ENCODE peak calls at places on chromosomes 13 and 19, in eight cellular contexts. One of them, this sample, is unnamed.

GRCh38 chr13:24717217-24717616 is 37.0 kb downstream of the ATP12A start:
- DNase-seq in cardiac fibroblast: no peak
- DNase-seq in activated CD4-positive, CD25-positive, alpha-beta regulatory T cell treated with anti-CD3 and anti-CD28 coated beads, Interleukin-2, amount 50 U/mL, for 16 hours: no peak
- DNase-seq in nucleus accumbens: no peak
- DNase-seq in NCI-H1092 treated with DMSO at 0.1 percent for 48 hours: no peak
- DNase-seq in T1000: no peak
- DNase-seq in activated T-cell treated with anti-CD3 and anti-CD28 coated beads, Interleukin-2, amount 50 U/mL, for 4 hours: no peak
- DNase-seq in NCI-H2171 treated with DMSO at 0.1 percent for 48 hours: no peak
- DNase-seq in this sample: no peak

GRCh38 chr19:45496349-45496953 is 396 bp downstream of the RTN2 start:
- DNase-seq in NCI-H2171 treated with DMSO at 0.1 percent for 48 hours: no peak
- DNase-seq in activated CD4-positive, CD25-positive, alpha-beta regulatory T cell treated with anti-CD3 and anti-CD28 coated beads, Interleukin-2, amount 50 U/mL, for 16 hours: no peak
- DNase-seq in activated T-cell treated with anti-CD3 and anti-CD28 coated beads, Interleukin-2, amount 50 U/mL, for 4 hours: no peak
- DNase-seq in nucleus accumbens: no peak
- DNase-seq in T1000: no peak
- DNase-seq in cardiac fibroblast: no peak
- DNase-seq in NCI-H1092 treated with DMSO at 0.1 percent for 48 hours: no peak
- DNase-seq in this sample: peak; percentile 55

GRCh38 chr13:61040180-61040579 is 375.5 kb downstream of the PCDH20 start:
- DNase-seq in activated CD4-positive, CD25-positive, alpha-beta regulatory T cell treated with anti-CD3 and anti-CD28 coated beads, Interleukin-2, amount 50 U/mL, for 16 hours: no peak
- DNase-seq in activated T-cell treated with anti-CD3 and anti-CD28 coated beads, Interleukin-2, amount 50 U/mL, for 4 hours: no peak
- DNase-seq in NCI-H1092 treated with DMSO at 0.1 percent for 48 hours: no peak
- DNase-seq in NCI-H2171 treated with DMSO at 0.1 percent for 48 hours: no peak
- DNase-seq in nucleus accumbens: no peak
- DNase-seq in cardiac fibroblast: no peak
- DNase-seq in T1000: no peak
- DNase-seq in this sample: no peak

GRCh38 chr19:2389594-2389993 is 29.5 kb downstream of the TMPRSS9 start:
- DNase-seq in NCI-H1092 treated with DMSO at 0.1 percent for 48 hours: no peak
- DNase-seq in activated T-cell treated with anti-CD3 and anti-CD28 coated beads, Interleukin-2, amount 50 U/mL, for 4 hours: no peak
- DNase-seq in nucleus accumbens: no peak
- DNase-seq in cardiac fibroblast: no peak
- DNase-seq in activated CD4-positive, CD25-positive, alpha-beta regulatory T cell treated with anti-CD3 and anti-CD28 coated beads, Interleukin-2, amount 50 U/mL, for 16 hours: no peak
- DNase-seq in NCI-H2171 treated with DMSO at 0.1 percent for 48 hours: no peak
- DNase-seq in T1000: no peak
- DNase-seq in this sample: no peak

GRCh38 chr13:111873676-111874178 is 193.2 kb upstream of the SOX1 start:
- DNase-seq in NCI-H2171 treated with DMSO at 0.1 percent for 48 hours: no peak
- DNase-seq in NCI-H1092 treated with DMSO at 0.1 percent for 48 hours: no peak
- DNase-seq in activated T-cell treated with anti-CD3 and anti-CD28 coated beads, Interleukin-2, amount 50 U/mL, for 4 hours: no peak
- DNase-seq in T1000: no peak
- DNase-seq in cardiac fibroblast: no peak
- DNase-seq in nucleus accumbens: no peak
- DNase-seq in activated CD4-positive, CD25-positive, alpha-beta regulatory T cell treated with anti-CD3 and anti-CD28 coated beads, Interleukin-2, amount 50 U/mL, for 16 hours: no peak
- DNase-seq in this sample: no peak

GRCh38 chr19:16355293-16356043 is 30.8 kb downstream of the KLF2 start:
- DNase-seq in cardiac fibroblast: peak; percentile 57
- DNase-seq in T1000: no peak
- DNase-seq in nucleus accumbens: no peak
- DNase-seq in activated T-cell treated with anti-CD3 and anti-CD28 coated beads, Interleukin-2, amount 50 U/mL, for 4 hours: no peak
- DNase-seq in activated CD4-positive, CD25-positive, alpha-beta regulatory T cell treated with anti-CD3 and anti-CD28 coated beads, Interleukin-2, amount 50 U/mL, for 16 hours: no peak
- DNase-seq in NCI-H1092 treated with DMSO at 0.1 percent for 48 hours: no peak
- DNase-seq in NCI-H2171 treated with DMSO at 0.1 percent for 48 hours: no peak
- DNase-seq in this sample: no peak

GRCh38 chr13:89967701-89968100 is 1379.8 kb upstream of the MIR17HG start:
- DNase-seq in activated CD4-positive, CD25-positive, alpha-beta regulatory T cell treated with anti-CD3 and anti-CD28 coated beads, Interleukin-2, amount 50 U/mL, for 16 hours: no peak
- DNase-seq in activated T-cell treated with anti-CD3 and anti-CD28 coated beads, Interleukin-2, amount 50 U/mL, for 4 hours: no peak
- DNase-seq in nucleus accumbens: no peak
- DNase-seq in T1000: no peak
- DNase-seq in NCI-H2171 treated with DMSO at 0.1 percent for 48 hours: no peak
- DNase-seq in NCI-H1092 treated with DMSO at 0.1 percent for 48 hours: no peak
- DNase-seq in cardiac fibroblast: no peak
- DNase-seq in this sample: no peak

GRCh38 chr19:12648088-12648487 is 18.5 kb downstream of the MAN2B1 start:
- DNase-seq in T1000: no peak
- DNase-seq in cardiac fibroblast: no peak
- DNase-seq in NCI-H2171 treated with DMSO at 0.1 percent for 48 hours: no peak
- DNase-seq in NCI-H1092 treated with DMSO at 0.1 percent for 48 hours: peak; percentile 23
- DNase-seq in activated CD4-positive, CD25-positive, alpha-beta regulatory T cell treated with anti-CD3 and anti-CD28 coated beads, Interleukin-2, amount 50 U/mL, for 16 hours: no peak
- DNase-seq in nucleus accumbens: no peak
- DNase-seq in activated T-cell treated with anti-CD3 and anti-CD28 coated beads, Interleukin-2, amount 50 U/mL, for 4 hours: no peak
- DNase-seq in this sample: peak; percentile 28

GRCh38 chr19:29211562-29212416 is 1.2 kb downstream of the UQCRFS1 start:
- DNase-seq in activated T-cell treated with anti-CD3 and anti-CD28 coated beads, Interleukin-2, amount 50 U/mL, for 4 hours: no peak
- DNase-seq in activated CD4-positive, CD25-positive, alpha-beta regulatory T cell treated with anti-CD3 and anti-CD28 coated beads, Interleukin-2, amount 50 U/mL, for 16 hours: no peak
- DNase-seq in NCI-H1092 treated with DMSO at 0.1 percent for 48 hours: no peak
- DNase-seq in T1000: no peak
- DNase-seq in nucleus accumbens: no peak
- DNase-seq in NCI-H2171 treated with DMSO at 0.1 percent for 48 hours: no peak
- DNase-seq in cardiac fibroblast: peak; percentile 31
- DNase-seq in this sample: no peak

GRCh38 chr13:27101289-27101688 is 70.3 kb downstream of the USP12 start:
- DNase-seq in NCI-H1092 treated with DMSO at 0.1 percent for 48 hours: no peak
- DNase-seq in NCI-H2171 treated with DMSO at 0.1 percent for 48 hours: no peak
- DNase-seq in nucleus accumbens: no peak
- DNase-seq in activated T-cell treated with anti-CD3 and anti-CD28 coated beads, Interleukin-2, amount 50 U/mL, for 4 hours: no peak
- DNase-seq in activated CD4-positive, CD25-positive, alpha-beta regulatory T cell treated with anti-CD3 and anti-CD28 coated beads, Interleukin-2, amount 50 U/mL, for 16 hours: no peak
- DNase-seq in cardiac fibroblast: no peak
- DNase-seq in T1000: no peak
- DNase-seq in this sample: no peak

GRCh38 chr13:75774176-75774575 is 138.0 kb downstream of the LMO7 start:
- DNase-seq in nucleus accumbens: no peak
- DNase-seq in activated T-cell treated with anti-CD3 and anti-CD28 coated beads, Interleukin-2, amount 50 U/mL, for 4 hours: no peak
- DNase-seq in cardiac fibroblast: no peak
- DNase-seq in NCI-H1092 treated with DMSO at 0.1 percent for 48 hours: no peak
- DNase-seq in T1000: no peak
- DNase-seq in activated CD4-positive, CD25-positive, alpha-beta regulatory T cell treated with anti-CD3 and anti-CD28 coated beads, Interleukin-2, amount 50 U/mL, for 16 hours: no peak
- DNase-seq in NCI-H2171 treated with DMSO at 0.1 percent for 48 hours: no peak
- DNase-seq in this sample: no peak

GRCh38 chr13:46992383-46992952 is 95.6 kb upstream of the HTR2A start:
- DNase-seq in activated CD4-positive, CD25-positive, alpha-beta regulatory T cell treated with anti-CD3 and anti-CD28 coated beads, Interleukin-2, amount 50 U/mL, for 16 hours: no peak
- DNase-seq in cardiac fibroblast: peak; percentile 50
- DNase-seq in nucleus accumbens: no peak
- DNase-seq in activated T-cell treated with anti-CD3 and anti-CD28 coated beads, Interleukin-2, amount 50 U/mL, for 4 hours: no peak
- DNase-seq in NCI-H2171 treated with DMSO at 0.1 percent for 48 hours: no peak
- DNase-seq in T1000: no peak
- DNase-seq in NCI-H1092 treated with DMSO at 0.1 percent for 48 hours: no peak
- DNase-seq in this sample: no peak

GRCh38 chr13:27599845-27600553 is 20.3 kb downstream of the LNX2 start:
- DNase-seq in activated CD4-positive, CD25-positive, alpha-beta regulatory T cell treated with anti-CD3 and anti-CD28 coated beads, Interleukin-2, amount 50 U/mL, for 16 hours: no peak
- DNase-seq in NCI-H1092 treated with DMSO at 0.1 percent for 48 hours: no peak
- DNase-seq in nucleus accumbens: no peak
- DNase-seq in NCI-H2171 treated with DMSO at 0.1 percent for 48 hours: no peak
- DNase-seq in activated T-cell treated with anti-CD3 and anti-CD28 coated beads, Interleukin-2, amount 50 U/mL, for 4 hours: no peak
- DNase-seq in T1000: peak; percentile 6
- DNase-seq in cardiac fibroblast: peak; percentile 61
- DNase-seq in this sample: no peak

GRCh38 chr13:71252191-71252704 is 614.8 kb downstream of the DACH1 start:
- DNase-seq in NCI-H2171 treated with DMSO at 0.1 percent for 48 hours: no peak
- DNase-seq in activated T-cell treated with anti-CD3 and anti-CD28 coated beads, Interleukin-2, amount 50 U/mL, for 4 hours: no peak
- DNase-seq in cardiac fibroblast: peak; percentile 57
- DNase-seq in activated CD4-positive, CD25-positive, alpha-beta regulatory T cell treated with anti-CD3 and anti-CD28 coated beads, Interleukin-2, amount 50 U/mL, for 16 hours: no peak
- DNase-seq in nucleus accumbens: no peak
- DNase-seq in T1000: no peak
- DNase-seq in NCI-H1092 treated with DMSO at 0.1 percent for 48 hours: no peak
- DNase-seq in this sample: no peak

GRCh38 chr13:36858285-36858684 is 39.3 kb downstream of the RFXAP start:
- DNase-seq in activated CD4-positive, CD25-positive, alpha-beta regulatory T cell treated with anti-CD3 and anti-CD28 coated beads, Interleukin-2, amount 50 U/mL, for 16 hours: no peak
- DNase-seq in NCI-H2171 treated with DMSO at 0.1 percent for 48 hours: peak; percentile 55
- DNase-seq in NCI-H1092 treated with DMSO at 0.1 percent for 48 hours: peak; percentile 64
- DNase-seq in nucleus accumbens: no peak
- DNase-seq in activated T-cell treated with anti-CD3 and anti-CD28 coated beads, Interleukin-2, amount 50 U/mL, for 4 hours: no peak
- DNase-seq in T1000: no peak
- DNase-seq in cardiac fibroblast: peak; percentile 74
- DNase-seq in this sample: peak; percentile 27

GRCh38 chr19:47595937-47596336 is 13.0 kb upstream of the BICRA start:
- DNase-seq in cardiac fibroblast: no peak
- DNase-seq in nucleus accumbens: no peak
- DNase-seq in NCI-H2171 treated with DMSO at 0.1 percent for 48 hours: no peak
- DNase-seq in activated CD4-positive, CD25-positive, alpha-beta regulatory T cell treated with anti-CD3 and anti-CD28 coated beads, Interleukin-2, amount 50 U/mL, for 16 hours: no peak
- DNase-seq in T1000: no peak
- DNase-seq in activated T-cell treated with anti-CD3 and anti-CD28 coated beads, Interleukin-2, amount 50 U/mL, for 4 hours: no peak
- DNase-seq in NCI-H1092 treated with DMSO at 0.1 percent for 48 hours: no peak
- DNase-seq in this sample: no peak

GRCh38 chr19:8355631-8356402 is 8.1 kb upstream of the ANGPTL4 start:
- DNase-seq in NCI-H2171 treated with DMSO at 0.1 percent for 48 hours: no peak
- DNase-seq in NCI-H1092 treated with DMSO at 0.1 percent for 48 hours: no peak
- DNase-seq in activated T-cell treated with anti-CD3 and anti-CD28 coated beads, Interleukin-2, amount 50 U/mL, for 4 hours: no peak
- DNase-seq in nucleus accumbens: no peak
- DNase-seq in cardiac fibroblast: peak; percentile 99
- DNase-seq in T1000: peak; percentile 75
- DNase-seq in activated CD4-positive, CD25-positive, alpha-beta regulatory T cell treated with anti-CD3 and anti-CD28 coated beads, Interleukin-2, amount 50 U/mL, for 16 hours: no peak
- DNase-seq in this sample: no peak

GRCh38 chr13:114285166-114285808 is 3.9 kb downstream of the UPF3A start:
- DNase-seq in activated T-cell treated with anti-CD3 and anti-CD28 coated beads, Interleukin-2, amount 50 U/mL, for 4 hours: no peak
- DNase-seq in nucleus accumbens: no peak
- DNase-seq in cardiac fibroblast: peak; percentile 17
- DNase-seq in activated CD4-positive, CD25-positive, alpha-beta regulatory T cell treated with anti-CD3 and anti-CD28 coated beads, Interleukin-2, amount 50 U/mL, for 16 hours: no peak
- DNase-seq in NCI-H2171 treated with DMSO at 0.1 percent for 48 hours: no peak
- DNase-seq in T1000: no peak
- DNase-seq in NCI-H1092 treated with DMSO at 0.1 percent for 48 hours: no peak
- DNase-seq in this sample: no peak

GRCh38 chr19:3358919-3359849 is 7.2 kb upstream of the NFIC start:
- DNase-seq in cardiac fibroblast: no peak
- DNase-seq in activated T-cell treated with anti-CD3 and anti-CD28 coated beads, Interleukin-2, amount 50 U/mL, for 4 hours: peak; percentile 78
- DNase-seq in T1000: no peak
- DNase-seq in NCI-H2171 treated with DMSO at 0.1 percent for 48 hours: peak; percentile 16
- DNase-seq in nucleus accumbens: no peak
- DNase-seq in NCI-H1092 treated with DMSO at 0.1 percent for 48 hours: peak; percentile 19
- DNase-seq in activated CD4-positive, CD25-positive, alpha-beta regulatory T cell treated with anti-CD3 and anti-CD28 coated beads, Interleukin-2, amount 50 U/mL, for 16 hours: peak; percentile 39
- DNase-seq in this sample: peak; percentile 97

GRCh38 chr19:56104423-56104822 is 16.7 kb downstream of the ZNF787 start:
- DNase-seq in T1000: no peak
- DNase-seq in cardiac fibroblast: no peak
- DNase-seq in NCI-H2171 treated with DMSO at 0.1 percent for 48 hours: no peak
- DNase-seq in nucleus accumbens: no peak
- DNase-seq in NCI-H1092 treated with DMSO at 0.1 percent for 48 hours: no peak
- DNase-seq in activated T-cell treated with anti-CD3 and anti-CD28 coated beads, Interleukin-2, amount 50 U/mL, for 4 hours: no peak
- DNase-seq in activated CD4-positive, CD25-positive, alpha-beta regulatory T cell treated with anti-CD3 and anti-CD28 coated beads, Interleukin-2, amount 50 U/mL, for 16 hours: no peak
- DNase-seq in this sample: no peak

GRCh38 chr13:109436055-109436622 is 350.2 kb downstream of the IRS2 start:
- DNase-seq in T1000: no peak
- DNase-seq in nucleus accumbens: no peak
- DNase-seq in cardiac fibroblast: no peak
- DNase-seq in NCI-H2171 treated with DMSO at 0.1 percent for 48 hours: no peak
- DNase-seq in activated CD4-positive, CD25-positive, alpha-beta regulatory T cell treated with anti-CD3 and anti-CD28 coated beads, Interleukin-2, amount 50 U/mL, for 16 hours: no peak
- DNase-seq in activated T-cell treated with anti-CD3 and anti-CD28 coated beads, Interleukin-2, amount 50 U/mL, for 4 hours: no peak
- DNase-seq in NCI-H1092 treated with DMSO at 0.1 percent for 48 hours: no peak
- DNase-seq in this sample: no peak

GRCh38 chr13:113537909-113538688 is 46.5 kb upstream of the TFDP1 start:
- DNase-seq in nucleus accumbens: no peak
- DNase-seq in cardiac fibroblast: no peak
- DNase-seq in activated CD4-positive, CD25-positive, alpha-beta regulatory T cell treated with anti-CD3 and anti-CD28 coated beads, Interleukin-2, amount 50 U/mL, for 16 hours: no peak
- DNase-seq in NCI-H1092 treated with DMSO at 0.1 percent for 48 hours: no peak
- DNase-seq in activated T-cell treated with anti-CD3 and anti-CD28 coated beads, Interleukin-2, amount 50 U/mL, for 4 hours: no peak
- DNase-seq in T1000: no peak
- DNase-seq in NCI-H2171 treated with DMSO at 0.1 percent for 48 hours: no peak
- DNase-seq in this sample: no peak

GRCh38 chr13:30126903-30127428 is 180.4 kb downstream of the KATNAL1 start:
- DNase-seq in nucleus accumbens: no peak
- DNase-seq in T1000: no peak
- DNase-seq in NCI-H1092 treated with DMSO at 0.1 percent for 48 hours: no peak
- DNase-seq in activated T-cell treated with anti-CD3 and anti-CD28 coated beads, Interleukin-2, amount 50 U/mL, for 4 hours: no peak
- DNase-seq in activated CD4-positive, CD25-positive, alpha-beta regulatory T cell treated with anti-CD3 and anti-CD28 coated beads, Interleukin-2, amount 50 U/mL, for 16 hours: no peak
- DNase-seq in cardiac fibroblast: no peak
- DNase-seq in NCI-H2171 treated with DMSO at 0.1 percent for 48 hours: no peak
- DNase-seq in this sample: no peak

GRCh38 chr13:75505327-75505726 is 23.4 kb upstream of the TBC1D4 start:
- DNase-seq in NCI-H2171 treated with DMSO at 0.1 percent for 48 hours: peak; percentile 23
- DNase-seq in nucleus accumbens: no peak
- DNase-seq in T1000: no peak
- DNase-seq in activated CD4-positive, CD25-positive, alpha-beta regulatory T cell treated with anti-CD3 and anti-CD28 coated beads, Interleukin-2, amount 50 U/mL, for 16 hours: no peak
- DNase-seq in NCI-H1092 treated with DMSO at 0.1 percent for 48 hours: no peak
- DNase-seq in cardiac fibroblast: no peak
- DNase-seq in activated T-cell treated with anti-CD3 and anti-CD28 coated beads, Interleukin-2, amount 50 U/mL, for 4 hours: no peak
- DNase-seq in this sample: no peak

GRCh38 chr13:75359266-75359665 is 122.7 kb downstream of the TBC1D4 start:
- DNase-seq in nucleus accumbens: no peak
- DNase-seq in NCI-H1092 treated with DMSO at 0.1 percent for 48 hours: no peak
- DNase-seq in activated CD4-positive, CD25-positive, alpha-beta regulatory T cell treated with anti-CD3 and anti-CD28 coated beads, Interleukin-2, amount 50 U/mL, for 16 hours: no peak
- DNase-seq in activated T-cell treated with anti-CD3 and anti-CD28 coated beads, Interleukin-2, amount 50 U/mL, for 4 hours: no peak
- DNase-seq in cardiac fibroblast: peak; percentile 94
- DNase-seq in T1000: no peak
- DNase-seq in NCI-H2171 treated with DMSO at 0.1 percent for 48 hours: no peak
- DNase-seq in this sample: no peak

GRCh38 chr19:20079487-20079886 is 1.7 kb downstream of the ZNF90 start:
- DNase-seq in nucleus accumbens: no peak
- DNase-seq in NCI-H2171 treated with DMSO at 0.1 percent for 48 hours: no peak
- DNase-seq in activated CD4-positive, CD25-positive, alpha-beta regulatory T cell treated with anti-CD3 and anti-CD28 coated beads, Interleukin-2, amount 50 U/mL, for 16 hours: no peak
- DNase-seq in cardiac fibroblast: peak; percentile 27
- DNase-seq in NCI-H1092 treated with DMSO at 0.1 percent for 48 hours: no peak
- DNase-seq in activated T-cell treated with anti-CD3 and anti-CD28 coated beads, Interleukin-2, amount 50 U/mL, for 4 hours: no peak
- DNase-seq in T1000: no peak
- DNase-seq in this sample: no peak

This sample was measured in frontal cortex.